ENCODE peak calls at places on chromosomes 1 and 21, in eight cellular contexts. A is IMR-90, V is neural progenitor cell, L is mammary epithelial cell, F is fibroblast of lung, G is neuronal stem cell, H is PC-9, W is HCT116. Z is an unnamed sample.

GRCh38 chr1:12063141-12064072 is at the start of gene TNFRSF8:
- DNase-seq in A (peak), V (peak), L (peak), F (peak), G (no peak), H (no peak), W (no peak), Z (no peak)

GRCh38 chr1:245155186-245156040 is 628 bp downstream of the KIF26B start:
- DNase-seq in A (peak), V (peak), L (peak), F (peak), G (peak), H (no peak), W (no peak), Z (no peak)

GRCh38 chr1:55061000-55061705 is 21.8 kb downstream of the PCSK9 start:
- DNase-seq in A (no peak), V (no peak), L (no peak), F (no peak), G (no peak), H (no peak), W (no peak), Z (no peak)

GRCh38 chr1:19042675-19043578 is 86.5 kb upstream of the IFFO2 start:
- DNase-seq in A (no peak), V (no peak), L (no peak), F (peak), G (no peak), H (no peak), W (no peak), Z (no peak)

GRCh38 chr1:1217621-1218523 is 3.9 kb upstream of the TNFRSF4 start:
- DNase-seq in A (no peak), V (no peak), L (peak), F (no peak), G (no peak), H (no peak), W (no peak), Z (no peak)

GRCh38 chr1:54273092-54273836 is 73.3 kb downstream of the MRPL37 start:
- DNase-seq in A (peak), V (peak), L (no peak), F (peak), G (peak), H (no peak), W (no peak), Z (peak)

GRCh38 chr1:159932296-159933285 is 7.3 kb upstream of the TAGLN2 start:
- DNase-seq in A (peak), V (no peak), L (peak), F (no peak), G (no peak), H (no peak), W (no peak), Z (no peak)

GRCh38 chr1:234069760-234070159 is 165.3 kb downstream of the SLC35F3 start:
- DNase-seq in A (no peak), V (no peak), L (peak), F (peak), G (no peak), H (no peak), W (no peak), Z (no peak)

GRCh38 chr1:110196917-110197782 is 13.0 kb upstream of the KCNC4 start:
- DNase-seq in A (peak), V (peak), L (peak), F (no peak), G (no peak), H (peak), W (peak), Z (peak)

GRCh38 chr1:9289090-9289534 is 3.6 kb upstream of the SPSB1 start:
- DNase-seq in A (peak), V (peak), L (peak), F (peak), G (peak), H (peak), W (peak), Z (peak)

GRCh38 chr1:113488576-113489177 is 98.4 kb downstream of the MAGI3 start:
- DNase-seq in A (no peak), V (peak), L (peak), F (no peak), G (no peak), H (no peak), W (no peak), Z (no peak)

GRCh38 chr1:243263824-243264223 is 8.0 kb downstream of the SDCCAG8 start:
- DNase-seq in A (no peak), V (no peak), L (no peak), F (peak), G (no peak), H (no peak), W (no peak), Z (no peak)

GRCh38 chr1:32062867-32063230 is 9.9 kb upstream of the TMEM39B start:
- DNase-seq in A (peak), V (no peak), L (no peak), F (peak), G (no peak), H (no peak), W (no peak), Z (no peak)

GRCh38 chr1:53766194-53766748 is 27.3 kb upstream of the GLIS1 start:
- DNase-seq in A (no peak), V (no peak), L (no peak), F (no peak), G (no peak), H (no peak), W (no peak), Z (no peak)

GRCh38 chr1:31571340-31572295 is 4.7 kb upstream of the TINAGL1 start:
- DNase-seq in A (no peak), V (peak), L (no peak), F (no peak), G (no peak), H (no peak), W (no peak), Z (peak)

GRCh38 chr1:206455681-206456344 is 14.5 kb upstream of the IKBKE start:
- DNase-seq in A (no peak), V (peak), L (no peak), F (peak), G (peak), H (peak), W (no peak), Z (no peak)

GRCh38 chr1:225318706-225319575 is 108.9 kb downstream of the LBR start:
- DNase-seq in A (peak), V (peak), L (peak), F (peak), G (peak), H (peak), W (peak), Z (peak)

GRCh38 chr1:180888870-180889269 is 23.8 kb upstream of the KIAA1614 start:
- DNase-seq in A (no peak), V (no peak), L (no peak), F (no peak), G (no peak), H (no peak), W (no peak), Z (peak)

GRCh38 chr1:234475166-234475793 is 3.7 kb downstream of the TARBP1 start:
- DNase-seq in A (no peak), V (no peak), L (no peak), F (no peak), G (no peak), H (no peak), W (no peak), Z (no peak)

GRCh38 chr1:91273875-91274274 is 130.8 kb downstream of the HFM1 start:
- DNase-seq in A (no peak), V (no peak), L (no peak), F (peak), G (no peak), H (no peak), W (no peak), Z (no peak)

GRCh38 chr1:62353853-62354252 is 34.6 kb upstream of the KANK4 start:
- DNase-seq in A (no peak), V (no peak), L (no peak), F (no peak), G (no peak), H (no peak), W (no peak), Z (no peak)

GRCh38 chr1:54867717-54868057 is 19.3 kb downstream of the DHCR24 start:
- DNase-seq in A (no peak), V (no peak), L (no peak), F (no peak), G (no peak), H (no peak), W (no peak), Z (no peak)

GRCh38 chr21:32599146-32599925 is 12.8 kb downstream of the CFAP298 start:
- DNase-seq in A (no peak), V (no peak), L (no peak), F (no peak), G (no peak), H (no peak), W (no peak), Z (peak)

GRCh38 chr21:25750085-25750484 is 15.3 kb downstream of the GABPA start:
- DNase-seq in A (no peak), V (no peak), L (no peak), F (no peak), G (no peak), H (no peak), W (no peak), Z (no peak)

GRCh38 chr1:89980605-89981004 is 14.3 kb upstream of the ZNF326 start:
- DNase-seq in A (no peak), V (no peak), L (peak), F (no peak), G (no peak), H (no peak), W (no peak), Z (no peak)

GRCh38 chr1:180213401-180214177 is 16.5 kb upstream of the LHX4 start:
- DNase-seq in A (no peak), V (peak), L (peak), F (peak), G (no peak), H (no peak), W (no peak), Z (peak)

GRCh38 chr1:156401681-156402081 is 32.7 kb downstream of the RHBG start:
- DNase-seq in A (no peak), V (peak), L (no peak), F (no peak), G (no peak), H (no peak), W (no peak), Z (no peak)

GRCh38 chr1:241607497-241607896 is 32.7 kb downstream of the CHML start:
- DNase-seq in A (no peak), V (no peak), L (no peak), F (no peak), G (no peak), H (no peak), W (no peak), Z (no peak)

GRCh38 chr21:34836103-34836932 is 167.5 kb downstream of the CLIC6 start:
- DNase-seq in A (peak), V (no peak), L (peak), F (peak), G (no peak), H (peak), W (peak), Z (no peak)

GRCh38 chr1:167659440-167659839 is 29.4 kb downstream of the RCSD1 start:
- DNase-seq in A (no peak), V (no peak), L (no peak), F (peak), G (no peak), H (no peak), W (no peak), Z (no peak)

GRCh38 chr1:244207935-244208244 is 156.8 kb downstream of the ZBTB18 start:
- DNase-seq in A (peak), V (no peak), L (no peak), F (peak), G (no peak), H (no peak), W (no peak), Z (no peak)

DNA sequence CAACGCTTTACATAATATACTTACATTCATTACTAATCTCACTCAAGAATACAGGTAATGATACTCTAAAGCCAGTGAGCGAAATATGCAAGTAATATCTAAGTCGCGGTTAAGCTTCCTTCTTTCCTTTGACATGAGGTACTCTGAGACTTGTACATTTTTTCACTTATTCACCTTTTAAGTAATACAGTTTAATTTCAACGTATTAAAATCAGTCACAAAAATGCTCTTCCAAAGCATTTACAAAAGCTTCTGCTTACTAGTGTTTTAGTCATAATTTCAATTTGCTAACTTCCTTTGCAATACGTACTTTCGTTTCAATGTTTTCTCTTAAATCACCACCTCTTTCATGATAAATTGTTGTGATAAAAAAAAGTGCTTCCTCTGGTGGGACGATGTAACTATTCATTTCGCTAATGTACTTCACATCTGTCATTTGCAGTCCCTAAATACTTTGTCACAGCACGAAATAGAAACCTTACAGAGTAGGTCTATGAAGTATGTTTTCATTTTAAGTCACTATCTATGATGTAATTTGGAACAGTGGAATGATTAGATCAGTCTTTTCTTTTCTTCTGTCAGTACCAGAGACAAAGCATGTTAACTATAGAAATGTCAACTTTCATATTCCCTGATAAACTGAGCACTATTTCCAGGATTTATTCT is 34.0 kb upstream of the ADGRL4 start:
- DNase-seq in A (peak), V (no peak), L (peak), F (peak), G (no peak), H (no peak), W (no peak), Z (no peak)
- H2AFZ ChIP-seq in A (no peak), V (no peak), L (peak), F (peak), G (no peak), H (peak), W (no peak), Z (no peak)

GRCh38 chr21:16040601-16041000 is 310.8 kb downstream of the USP25 start:
- DNase-seq in A (peak), V (no peak), L (peak), F (peak), G (no peak), H (no peak), W (no peak), Z (no peak)
- H2AFZ ChIP-seq in A (no peak), V (no peak), L (no peak), F (no peak), G (no peak), H (no peak), W (no peak), Z (no peak)

GRCh38 chr21:28148400-28149064 is 844.1 kb downstream of the LTN1 start:
- DNase-seq in A (peak), V (no peak), L (no peak), F (peak), G (no peak), H (no peak), W (no peak), Z (no peak)
- H2AFZ ChIP-seq in A (peak), V (peak), L (no peak), F (no peak), G (no peak), H (no peak), W (no peak), Z (no peak)

GRCh38 chr1:153670859-153671622 is at the start of gene ILF2:
- DNase-seq in A (peak), V (peak), L (peak), F (peak), G (peak), H (peak), W (peak), Z (peak)

GRCh38 chr1:153667439-153667838 is 3.4 kb downstream of the ILF2 start:
- DNase-seq in A (no peak), V (no peak), L (no peak), F (no peak), G (no peak), H (no peak), W (no peak), Z (no peak)

GRCh38 chr1:153670257-153670858 is 435 bp downstream of the ILF2 start:
- DNase-seq in A (no peak), V (peak), L (no peak), F (no peak), G (no peak), H (no peak), W (no peak), Z (no peak)

GRCh38 chr1:153669606-153670005 is 1.2 kb downstream of the ILF2 start:
- DNase-seq in A (no peak), V (no peak), L (no peak), F (no peak), G (no peak), H (no peak), W (no peak), Z (no peak)
- H2AFZ ChIP-seq in A (no peak), V (no peak), L (no peak), F (no peak), G (no peak), H (no peak), W (no peak), Z (no peak)

GRCh38 chr1:183869230-183869629 is 64.3 kb downstream of the RGL1 start:
- DNase-seq in A (no peak), V (peak), L (no peak), F (no peak), G (no peak), H (no peak), W (no peak), Z (no peak)

GRCh38 chr1:183869671-183870070 is 64.8 kb downstream of the RGL1 start:
- DNase-seq in A (peak), V (no peak), L (no peak), F (no peak), G (no peak), H (no peak), W (no peak), Z (no peak)

GRCh38 chr1:183871142-183871541 is 66.2 kb downstream of the RGL1 start:
- DNase-seq in A (peak), V (peak), L (peak), F (peak), G (no peak), H (peak), W (peak), Z (no peak)

GRCh38 chr1:183871568-183871967 is 66.6 kb downstream of the RGL1 start:
- DNase-seq in A (no peak), V (no peak), L (no peak), F (no peak), G (no peak), H (no peak), W (no peak), Z (no peak)

DNA sequence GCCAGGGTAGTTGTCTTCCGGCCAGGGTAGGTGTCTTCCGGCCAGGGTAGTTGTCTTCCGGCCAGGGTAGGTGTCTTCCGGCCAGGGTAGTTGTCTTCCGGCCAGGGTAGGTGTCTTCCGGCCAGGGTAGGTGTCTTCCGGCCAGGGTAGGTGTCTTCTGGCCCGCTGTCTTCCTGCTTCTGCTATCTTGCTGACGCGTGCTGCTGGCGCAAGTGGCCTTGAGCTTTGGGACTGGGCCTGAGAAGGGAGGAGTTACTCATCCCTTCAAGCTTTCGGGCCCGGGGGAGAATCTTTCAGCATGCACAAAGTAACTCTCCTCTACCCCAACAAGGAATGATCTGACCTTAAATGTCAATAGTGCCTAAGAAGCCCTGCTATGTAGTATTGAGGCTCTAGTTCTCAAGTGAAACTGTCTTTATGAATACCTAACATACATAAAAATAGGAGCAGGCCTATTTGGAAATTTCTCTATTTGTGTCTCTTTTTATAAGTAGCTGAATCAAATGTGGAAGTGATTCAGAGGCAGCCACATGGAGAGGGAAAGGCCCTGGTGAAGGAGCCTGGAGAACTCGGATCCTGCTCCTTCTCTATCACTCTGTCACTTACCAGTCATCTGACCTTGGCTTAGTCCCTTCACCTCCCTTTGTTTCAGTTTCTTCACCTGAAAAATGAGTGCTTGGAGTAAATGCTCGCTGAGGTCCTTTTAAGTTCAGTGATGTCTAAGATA is 65.6 kb downstream of the RGL1 start:
- DNase-seq in A (peak), V (no peak), L (no peak), F (peak), G (no peak), H (no peak), W (no peak), Z (no peak)
- H2AFZ ChIP-seq in A (no peak), V (no peak), L (no peak), F (no peak), G (no peak), H (no peak), W (no peak), Z (no peak)

GRCh38 chr1:48002142-48002541 is 5.0 kb upstream of the TRABD2B start:
- DNase-seq in A (no peak), V (no peak), L (no peak), F (no peak), G (no peak), H (no peak), W (no peak), Z (no peak)
- H2AFZ ChIP-seq in A (no peak), V (no peak), L (no peak), F (no peak), G (no peak), H (no peak), W (no peak), Z (no peak)

DNA sequence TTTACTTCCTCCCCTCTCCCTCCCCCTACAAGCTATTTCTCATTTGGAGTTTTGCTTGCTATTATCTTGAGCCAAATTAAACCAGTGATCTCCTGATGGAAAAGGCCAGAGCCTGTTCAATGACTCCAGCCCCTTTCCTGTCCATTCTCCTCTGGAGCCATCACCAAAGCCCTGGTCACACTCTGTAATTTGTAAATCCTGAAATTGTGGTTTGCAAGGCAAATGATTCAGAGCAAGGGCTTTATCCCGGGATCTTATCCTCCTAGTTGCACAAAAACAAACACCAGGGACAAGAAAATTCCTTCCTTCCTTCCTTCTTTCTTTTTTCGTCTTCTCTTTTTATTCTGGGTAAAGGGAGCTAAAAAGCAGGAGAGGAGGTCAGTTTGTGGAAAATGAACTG is 366.1 kb upstream of the ST6GALNAC5 start:
- DNase-seq in A (no peak), V (peak), L (no peak), F (peak), G (peak), H (no peak), W (no peak), Z (no peak)
- H2AFZ ChIP-seq in A (no peak), V (no peak), L (no peak), F (no peak), G (peak), H (no peak), W (no peak), Z (no peak)